ENCODE peak calls at places on chromosomes 13 and 19, in eight cellular contexts. One of them, this sample, is unnamed.

GRCh38 chr13:52842440-52842839 is 6.0 kb downstream of the PCDH8 start:
- DNase-seq in neural progenitor cell: no peak
- DNase-seq in body of pancreas: no peak
- DNase-seq in left ventricle myocardium inferior: no peak
- DNase-seq in IMR-90: no peak
- DNase-seq in fibroblast of villous mesenchyme: no peak
- DNase-seq in heart left ventricle: no peak
- DNase-seq in astrocyte of the cerebellum: no peak
- DNase-seq in this sample: no peak

GRCh38 chr13:39397866-39398265 is 205.1 kb downstream of the LHFPL6 start:
- DNase-seq in IMR-90: no peak
- DNase-seq in fibroblast of villous mesenchyme: no peak
- DNase-seq in left ventricle myocardium inferior: peak; percentile 47
- DNase-seq in heart left ventricle: no peak
- DNase-seq in neural progenitor cell: no peak
- DNase-seq in astrocyte of the cerebellum: no peak
- DNase-seq in body of pancreas: no peak
- DNase-seq in this sample: no peak

GRCh38 chr13:50994651-50995050 is 85.1 kb downstream of the RNASEH2B start:
- DNase-seq in left ventricle myocardium inferior: no peak
- DNase-seq in fibroblast of villous mesenchyme: no peak
- DNase-seq in astrocyte of the cerebellum: no peak
- DNase-seq in neural progenitor cell: no peak
- DNase-seq in body of pancreas: no peak
- DNase-seq in heart left ventricle: no peak
- DNase-seq in IMR-90: no peak
- DNase-seq in this sample: no peak

GRCh38 chr13:41802684-41803554 is 158.0 kb downstream of the VWA8 start:
- DNase-seq in astrocyte of the cerebellum: peak; percentile 33
- DNase-seq in fibroblast of villous mesenchyme: no peak
- DNase-seq in heart left ventricle: no peak
- DNase-seq in left ventricle myocardium inferior: no peak
- DNase-seq in body of pancreas: no peak
- DNase-seq in IMR-90: peak; percentile 85
- DNase-seq in neural progenitor cell: no peak
- DNase-seq in this sample: peak; percentile 77

GRCh38 chr13:93169980-93170379 is 56.6 kb upstream of the GPC6 start:
- DNase-seq in IMR-90: peak; percentile 97
- DNase-seq in body of pancreas: no peak
- DNase-seq in fibroblast of villous mesenchyme: peak; percentile 52
- DNase-seq in astrocyte of the cerebellum: peak; percentile 41
- DNase-seq in left ventricle myocardium inferior: no peak
- DNase-seq in heart left ventricle: no peak
- DNase-seq in neural progenitor cell: no peak
- DNase-seq in this sample: peak; percentile 69

GRCh38 chr13:83220241-83220640 is 662.0 kb downstream of the SLITRK1 start:
- DNase-seq in neural progenitor cell: no peak
- DNase-seq in astrocyte of the cerebellum: no peak
- DNase-seq in fibroblast of villous mesenchyme: no peak
- DNase-seq in body of pancreas: no peak
- DNase-seq in IMR-90: peak; percentile 51
- DNase-seq in heart left ventricle: no peak
- DNase-seq in left ventricle myocardium inferior: no peak
- DNase-seq in this sample: peak; percentile 70

GRCh38 chr19:12722566-12723382 is 958 bp downstream of the TNPO2 start:
- DNase-seq in fibroblast of villous mesenchyme: peak; percentile 99
- DNase-seq in IMR-90: peak; percentile 99
- DNase-seq in neural progenitor cell: peak; percentile 100
- DNase-seq in astrocyte of the cerebellum: peak; percentile 99
- DNase-seq in body of pancreas: peak; percentile 99
- DNase-seq in left ventricle myocardium inferior: peak; percentile 96
- DNase-seq in heart left ventricle: peak; percentile 98
- DNase-seq in this sample: peak; percentile 98

GRCh38 chr13:37621811-37622361 is 23.3 kb upstream of the POSTN start:
- DNase-seq in body of pancreas: peak; percentile 19
- DNase-seq in heart left ventricle: no peak
- DNase-seq in astrocyte of the cerebellum: peak; percentile 48
- DNase-seq in neural progenitor cell: no peak
- DNase-seq in left ventricle myocardium inferior: no peak
- DNase-seq in IMR-90: peak; percentile 84
- DNase-seq in fibroblast of villous mesenchyme: peak; percentile 89
- DNase-seq in this sample: peak; percentile 83

GRCh38 chr19:36140289-36141038 is 598 bp downstream of the CAPNS1 start:
- DNase-seq in astrocyte of the cerebellum: no peak
- DNase-seq in body of pancreas: peak; percentile 35
- DNase-seq in heart left ventricle: peak; percentile 68
- DNase-seq in fibroblast of villous mesenchyme: peak; percentile 44
- DNase-seq in neural progenitor cell: peak; percentile 73
- DNase-seq in IMR-90: peak; percentile 52
- DNase-seq in left ventricle myocardium inferior: peak; percentile 28
- DNase-seq in this sample: no peak

GRCh38 chr13:95497307-95497943 is 55.1 kb upstream of the CLDN10 start:
- DNase-seq in neural progenitor cell: no peak
- DNase-seq in heart left ventricle: peak; percentile 42
- DNase-seq in left ventricle myocardium inferior: peak; percentile 68
- DNase-seq in IMR-90: no peak
- DNase-seq in body of pancreas: peak; percentile 77
- DNase-seq in fibroblast of villous mesenchyme: no peak
- DNase-seq in astrocyte of the cerebellum: no peak
- DNase-seq in this sample: no peak

GRCh38 chr19:403221-404036 is 5.5 kb downstream of the C2CD4C start:
- DNase-seq in fibroblast of villous mesenchyme: no peak
- DNase-seq in neural progenitor cell: no peak
- DNase-seq in astrocyte of the cerebellum: no peak
- DNase-seq in heart left ventricle: peak; percentile 12
- DNase-seq in left ventricle myocardium inferior: no peak
- DNase-seq in IMR-90: no peak
- DNase-seq in body of pancreas: peak; percentile 5
- DNase-seq in this sample: no peak

GRCh38 chr13:98484289-98485219 is 92.4 kb downstream of the STK24 start:
- DNase-seq in fibroblast of villous mesenchyme: peak; percentile 98
- DNase-seq in heart left ventricle: peak; percentile 61
- DNase-seq in astrocyte of the cerebellum: peak; percentile 65
- DNase-seq in left ventricle myocardium inferior: peak; percentile 51
- DNase-seq in IMR-90: peak; percentile 95
- DNase-seq in body of pancreas: peak; percentile 93
- DNase-seq in neural progenitor cell: peak; percentile 85
- DNase-seq in this sample: peak; percentile 94

GRCh38 chr19:3783660-3784584 is 2.3 kb downstream of the MATK start:
- DNase-seq in astrocyte of the cerebellum: no peak
- DNase-seq in body of pancreas: no peak
- DNase-seq in neural progenitor cell: peak; percentile 60
- DNase-seq in left ventricle myocardium inferior: no peak
- DNase-seq in IMR-90: no peak
- DNase-seq in heart left ventricle: no peak
- DNase-seq in fibroblast of villous mesenchyme: no peak
- DNase-seq in this sample: no peak

GRCh38 chr13:97568850-97569249 is 134.9 kb downstream of the RAP2A start:
- DNase-seq in heart left ventricle: no peak
- DNase-seq in IMR-90: no peak
- DNase-seq in left ventricle myocardium inferior: no peak
- DNase-seq in neural progenitor cell: peak; percentile 20
- DNase-seq in astrocyte of the cerebellum: no peak
- DNase-seq in fibroblast of villous mesenchyme: no peak
- DNase-seq in body of pancreas: peak; percentile 53
- DNase-seq in this sample: no peak

GRCh38 chr19:7292352-7292949 is 1.8 kb downstream of the INSR start:
- DNase-seq in neural progenitor cell: no peak
- DNase-seq in body of pancreas: peak; percentile 33
- DNase-seq in astrocyte of the cerebellum: no peak
- DNase-seq in heart left ventricle: no peak
- DNase-seq in left ventricle myocardium inferior: no peak
- DNase-seq in fibroblast of villous mesenchyme: no peak
- DNase-seq in IMR-90: no peak
- DNase-seq in this sample: no peak

GRCh38 chr19:15313649-15314279 is 18.6 kb downstream of the BRD4 start:
- DNase-seq in IMR-90: no peak
- DNase-seq in left ventricle myocardium inferior: no peak
- DNase-seq in heart left ventricle: no peak
- DNase-seq in astrocyte of the cerebellum: no peak
- DNase-seq in neural progenitor cell: no peak
- DNase-seq in fibroblast of villous mesenchyme: no peak
- DNase-seq in body of pancreas: no peak
- DNase-seq in this sample: no peak

GRCh38 chr19:39778763-39779162 is at the start of gene LEUTX:
- DNase-seq in IMR-90: no peak
- DNase-seq in fibroblast of villous mesenchyme: no peak
- DNase-seq in neural progenitor cell: no peak
- DNase-seq in heart left ventricle: no peak
- DNase-seq in body of pancreas: no peak
- DNase-seq in left ventricle myocardium inferior: no peak
- DNase-seq in astrocyte of the cerebellum: no peak
- DNase-seq in this sample: no peak

GRCh38 chr19:58406818-58407657 is 1.4 kb upstream of the ZNF584 start:
- DNase-seq in IMR-90: no peak
- DNase-seq in left ventricle myocardium inferior: no peak
- DNase-seq in heart left ventricle: no peak
- DNase-seq in astrocyte of the cerebellum: no peak
- DNase-seq in body of pancreas: no peak
- DNase-seq in fibroblast of villous mesenchyme: no peak
- DNase-seq in neural progenitor cell: peak; percentile 45
- DNase-seq in this sample: no peak
- TF ChIP-seq CTCF in IMR-90: peak; percentile 39
- TF ChIP-seq CTCF in left ventricle myocardium inferior: peak; percentile 32
- TF ChIP-seq CTCF in heart left ventricle: peak; percentile 22
- TF ChIP-seq CTCF in astrocyte of the cerebellum: peak; percentile 45
- TF ChIP-seq CTCF in body of pancreas: peak; percentile 31
- TF ChIP-seq CTCF in fibroblast of villous mesenchyme: peak; percentile 49
- TF ChIP-seq CTCF in neural progenitor cell: peak; percentile 43
- TF ChIP-seq CTCF in this sample: peak; percentile 38

GRCh38 chr19:14005381-14006084 is 587 bp downstream of the RFX1 start:
- DNase-seq in body of pancreas: peak; percentile 94
- DNase-seq in neural progenitor cell: peak; percentile 94
- DNase-seq in astrocyte of the cerebellum: peak; percentile 63
- DNase-seq in heart left ventricle: peak; percentile 94
- DNase-seq in IMR-90: peak; percentile 75
- DNase-seq in fibroblast of villous mesenchyme: peak; percentile 90
- DNase-seq in left ventricle myocardium inferior: peak; percentile 93
- DNase-seq in this sample: peak; percentile 75

GRCh38 chr19:14004619-14005380 is 1.3 kb downstream of the RFX1 start:
- DNase-seq in IMR-90: no peak
- DNase-seq in neural progenitor cell: no peak
- DNase-seq in heart left ventricle: peak; percentile 69
- DNase-seq in astrocyte of the cerebellum: no peak
- DNase-seq in fibroblast of villous mesenchyme: peak; percentile 21
- DNase-seq in body of pancreas: peak; percentile 80
- DNase-seq in left ventricle myocardium inferior: peak; percentile 63
- DNase-seq in this sample: no peak

GRCh38 chr19:14000691-14001365 is 5.3 kb downstream of the RFX1 start:
- DNase-seq in fibroblast of villous mesenchyme: no peak
- DNase-seq in neural progenitor cell: no peak
- DNase-seq in heart left ventricle: no peak
- DNase-seq in astrocyte of the cerebellum: no peak
- DNase-seq in body of pancreas: no peak
- DNase-seq in left ventricle myocardium inferior: peak; percentile 9
- DNase-seq in IMR-90: no peak
- DNase-seq in this sample: no peak

GRCh38 chr19:14002571-14003278 is 3.4 kb downstream of the RFX1 start:
- DNase-seq in neural progenitor cell: no peak
- DNase-seq in fibroblast of villous mesenchyme: no peak
- DNase-seq in body of pancreas: no peak
- DNase-seq in heart left ventricle: no peak
- DNase-seq in astrocyte of the cerebellum: no peak
- DNase-seq in IMR-90: no peak
- DNase-seq in left ventricle myocardium inferior: peak; percentile 9
- DNase-seq in this sample: no peak

DNA sequence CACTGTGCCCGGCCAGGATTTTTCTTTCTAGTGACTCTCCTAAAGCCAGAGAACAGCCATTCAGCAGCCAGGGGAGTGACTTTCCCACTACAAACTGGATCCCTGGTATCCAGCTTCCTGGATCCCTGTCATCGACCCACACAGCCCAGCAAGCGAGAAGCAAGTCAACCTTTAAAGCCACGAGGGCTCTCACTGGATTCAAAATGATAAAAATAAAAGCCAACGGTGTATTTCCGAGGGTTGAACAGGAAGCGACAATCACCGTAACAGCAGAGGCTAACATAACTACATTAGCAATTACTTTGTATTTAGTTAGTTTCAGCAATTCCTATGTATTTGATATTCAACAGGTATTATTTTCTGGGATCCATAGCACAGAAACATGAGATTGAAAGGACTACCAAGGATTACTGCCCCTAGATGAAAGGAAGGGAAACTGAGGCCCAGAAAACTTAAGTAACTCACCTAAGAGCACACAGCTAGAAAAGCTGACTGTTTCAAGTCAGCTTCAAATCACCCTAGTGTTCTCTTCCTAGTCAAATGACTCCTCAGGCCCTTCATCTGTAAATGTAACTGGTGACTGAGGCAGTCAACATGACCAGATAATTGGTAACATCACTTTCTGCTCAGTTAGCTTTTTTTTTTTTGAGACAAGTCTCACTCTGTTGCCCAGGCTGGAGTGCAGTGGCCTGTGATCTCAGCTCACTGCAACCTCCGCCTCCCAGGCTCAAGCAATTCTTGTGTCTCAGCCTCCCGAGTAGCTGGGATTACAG is 2.7 kb downstream of the RFX1 start:
- DNase-seq in IMR-90: no peak
- DNase-seq in astrocyte of the cerebellum: no peak
- DNase-seq in neural progenitor cell: no peak
- DNase-seq in fibroblast of villous mesenchyme: no peak
- DNase-seq in heart left ventricle: no peak
- DNase-seq in body of pancreas: no peak
- DNase-seq in left ventricle myocardium inferior: peak; percentile 16
- DNase-seq in this sample: peak; percentile 24
- H3K4me3 ChIP-seq in IMR-90: no peak overlapping the region
- H3K4me3 ChIP-seq in astrocyte of the cerebellum: no peak overlapping the region
- H3K4me3 ChIP-seq in neural progenitor cell: no peak overlapping the region
- H3K4me3 ChIP-seq in fibroblast of villous mesenchyme: no peak overlapping the region
- H3K4me3 ChIP-seq in heart left ventricle: no peak overlapping the region
- H3K4me3 ChIP-seq in body of pancreas: no peak overlapping the region
- H3K4me3 ChIP-seq in left ventricle myocardium inferior: no peak overlapping the region
- H3K4me3 ChIP-seq in this sample: no peak overlapping the region

GRCh38 chr19:52570005-52570861 is at the start of gene ZNF701:
- DNase-seq in left ventricle myocardium inferior: peak; percentile 97
- DNase-seq in astrocyte of the cerebellum: peak; percentile 70
- DNase-seq in heart left ventricle: peak; percentile 96
- DNase-seq in IMR-90: peak; percentile 88
- DNase-seq in body of pancreas: peak; percentile 96
- DNase-seq in fibroblast of villous mesenchyme: peak; percentile 94
- DNase-seq in neural progenitor cell: peak; percentile 95
- DNase-seq in this sample: peak; percentile 97
- TF ChIP-seq CTCF in left ventricle myocardium inferior: peak; percentile 58
- TF ChIP-seq CTCF in astrocyte of the cerebellum: peak; percentile 25
- TF ChIP-seq CTCF in heart left ventricle: peak; percentile 24
- TF ChIP-seq CTCF in IMR-90: peak; percentile 20
- TF ChIP-seq CTCF in body of pancreas: peak; percentile 23
- TF ChIP-seq CTCF in fibroblast of villous mesenchyme: peak; percentile 37
- TF ChIP-seq CTCF in neural progenitor cell: peak; percentile 27
- TF ChIP-seq CTCF in this sample: no peak

DNA sequence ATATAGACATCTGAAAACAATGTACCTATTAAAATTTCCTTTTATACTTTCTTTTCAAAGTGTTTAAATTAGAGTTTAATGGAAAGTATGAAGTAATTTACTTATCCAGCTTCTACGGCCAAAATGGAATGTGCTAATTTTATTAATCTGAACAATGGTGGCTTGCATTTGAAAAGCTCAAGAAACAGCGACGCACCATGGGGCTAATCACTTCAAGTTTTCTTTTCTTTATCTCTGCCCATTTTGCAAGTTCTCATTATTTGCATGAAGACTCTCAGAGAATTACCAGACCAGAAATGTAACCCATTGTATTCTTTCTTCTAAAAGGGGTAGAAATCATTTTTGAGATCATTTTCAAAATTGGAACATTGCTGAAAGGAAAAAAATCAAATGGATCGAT is 204.0 kb upstream of the STARD13 start:
- DNase-seq in body of pancreas: no peak
- DNase-seq in neural progenitor cell: peak; percentile 39
- DNase-seq in IMR-90: no peak
- DNase-seq in astrocyte of the cerebellum: no peak
- DNase-seq in heart left ventricle: no peak
- DNase-seq in fibroblast of villous mesenchyme: no peak
- DNase-seq in left ventricle myocardium inferior: no peak
- DNase-seq in this sample: no peak
- H3K4me3 ChIP-seq in body of pancreas: no peak overlapping the region
- H3K4me3 ChIP-seq in neural progenitor cell: no peak overlapping the region
- H3K4me3 ChIP-seq in IMR-90: no peak overlapping the region
- H3K4me3 ChIP-seq in astrocyte of the cerebellum: no peak overlapping the region
- H3K4me3 ChIP-seq in heart left ventricle: no peak overlapping the region
- H3K4me3 ChIP-seq in fibroblast of villous mesenchyme: no peak overlapping the region
- H3K4me3 ChIP-seq in left ventricle myocardium inferior: no peak overlapping the region
- H3K4me3 ChIP-seq in this sample: no peak overlapping the region